ENCODE peak calls at places on chromosomes 2 and 18, in four cellular contexts. U is H1, R is GM23338, N is SK-N-SH. L is an unnamed sample.

GRCh38 chr2:162582357-162582798 is 238.4 kb downstream of the GCA start:
- DNase-seq in U (no peak), R (no peak), N (no peak), L (no peak)

GRCh38 chr2:133130548-133131246 is 437.6 kb downstream of the NCKAP5 start:
- DNase-seq in U (no peak), R (no peak), N (no peak), L (peak)

GRCh38 chr18:31400191-31400590 is 23.6 kb downstream of the DSG4 start:
- DNase-seq in U (no peak), R (no peak), N (no peak), L (no peak)

GRCh38 chr2:236319036-236319435 is 54.8 kb upstream of the ASB18 start:
- DNase-seq in U (no peak), R (no peak), N (no peak), L (no peak)

GRCh38 chr2:154455201-154455600 is 243.3 kb upstream of the KCNJ3 start:
- DNase-seq in U (no peak), R (no peak), N (no peak), L (no peak)

GRCh38 chr18:23982154-23983071 is 32.1 kb upstream of the TTC39C start:
- DNase-seq in U (no peak), R (peak), N (peak), L (peak)

GRCh38 chr2:159185401-159186130 is 100.9 kb downstream of the WDSUB1 start:
- DNase-seq in U (no peak), R (peak), N (peak), L (peak)

GRCh38 chr2:41895334-41895664 is 152.5 kb upstream of the PKDCC start:
- DNase-seq in U (no peak), R (no peak), N (no peak), L (no peak)

GRCh38 chr2:127700527-127701192 is 637 bp upstream of the SFT2D3 start:
- DNase-seq in U (peak), R (peak), N (no peak), L (peak)

GRCh38 chr2:73907840-73908452 is 15.1 kb downstream of the ACTG2 start:
- DNase-seq in U (peak), R (peak), N (no peak), L (peak)

GRCh38 chr2:99380376-99381010 is 43.3 kb downstream of the EIF5B start:
- DNase-seq in U (no peak), R (peak), N (no peak), L (no peak)

DNA sequence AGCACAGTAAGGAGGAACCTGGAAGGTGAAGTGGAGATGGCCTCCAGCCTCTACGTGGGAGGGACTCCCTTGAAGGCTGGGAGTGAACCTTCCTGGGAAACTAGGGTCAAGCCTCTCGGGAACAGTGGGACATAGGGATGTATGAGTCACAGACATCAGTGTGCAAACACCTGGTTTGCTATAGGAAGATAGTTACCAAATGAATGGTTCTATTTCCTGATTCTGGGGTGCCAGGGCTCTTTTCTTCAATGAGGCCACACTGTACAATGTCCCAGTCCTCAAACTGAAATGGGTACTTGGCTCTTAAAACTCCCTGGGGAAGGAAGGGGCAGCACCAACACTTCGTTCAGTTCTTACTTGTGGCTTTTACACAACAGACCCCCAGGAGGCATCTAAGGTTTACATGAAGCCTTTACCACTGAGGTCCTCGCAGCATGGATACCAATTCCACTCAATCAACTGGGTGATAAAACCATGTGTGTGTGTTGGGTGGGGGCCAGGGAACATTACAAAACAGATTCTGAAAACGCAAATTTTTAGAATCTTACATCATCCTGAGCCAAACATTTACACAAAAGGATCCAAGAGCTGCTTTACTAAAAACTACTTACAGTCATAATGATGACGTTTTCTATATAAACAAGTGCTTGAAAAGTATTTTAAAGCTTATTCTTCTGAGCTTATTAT is 10.4 kb downstream of the ERFE start:
- DNase-seq in U (no peak), R (no peak), N (peak), L (peak)
- TF ChIP-seq CTCF in U (no peak), R (no peak), N (no peak), L (no peak)

DNA sequence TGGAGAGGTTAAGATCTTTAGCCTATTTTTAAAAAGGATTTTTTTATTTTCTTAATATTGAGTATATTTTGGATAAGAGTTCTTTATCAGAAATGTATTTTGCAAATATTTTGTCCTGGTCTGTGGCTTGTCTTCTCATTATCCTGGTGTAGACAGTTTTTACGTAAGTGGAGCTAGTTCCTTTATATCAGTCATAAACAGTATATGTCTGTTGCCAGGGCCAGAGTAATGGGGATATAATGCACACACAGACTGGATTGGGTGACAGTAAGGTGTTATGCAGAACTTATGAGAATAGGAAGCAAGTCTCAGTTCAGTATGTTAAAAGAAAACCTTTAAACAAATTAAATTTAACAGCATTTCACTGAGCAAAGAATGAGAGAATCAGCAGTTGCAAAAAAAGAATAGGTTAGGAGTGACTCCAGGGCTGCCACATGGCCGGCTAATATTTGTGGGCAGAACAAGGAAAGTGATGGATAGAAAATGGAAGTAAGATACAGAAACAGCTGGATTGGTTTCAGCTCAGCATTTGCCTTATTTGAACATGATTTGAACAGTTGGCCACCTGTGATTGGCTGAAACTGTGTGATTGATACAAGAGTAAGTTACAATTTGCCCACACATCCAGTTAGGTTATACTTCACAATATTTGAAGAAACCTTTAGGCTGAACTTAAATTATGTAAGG is 61.1 kb upstream of the ZNG1B start:
- DNase-seq in U (no peak), R (no peak), N (no peak), L (no peak)
- H2AFZ ChIP-seq in U (no peak), R (no peak), N (no peak), L (no peak)

GRCh38 chr2:122135353-122135947 is 380.0 kb downstream of the TSN start:
- DNase-seq in U (no peak), R (no peak), N (no peak), L (no peak)

GRCh38 chr2:122132292-122132691 is 376.8 kb downstream of the TSN start:
- DNase-seq in U (no peak), R (no peak), N (no peak), L (no peak)

GRCh38 chr2:122139739-122140138 is 384.3 kb downstream of the TSN start:
- DNase-seq in U (no peak), R (no peak), N (no peak), L (no peak)

GRCh38 chr2:122138561-122138960 is 383.1 kb downstream of the TSN start:
- DNase-seq in U (no peak), R (peak), N (no peak), L (no peak)

DNA sequence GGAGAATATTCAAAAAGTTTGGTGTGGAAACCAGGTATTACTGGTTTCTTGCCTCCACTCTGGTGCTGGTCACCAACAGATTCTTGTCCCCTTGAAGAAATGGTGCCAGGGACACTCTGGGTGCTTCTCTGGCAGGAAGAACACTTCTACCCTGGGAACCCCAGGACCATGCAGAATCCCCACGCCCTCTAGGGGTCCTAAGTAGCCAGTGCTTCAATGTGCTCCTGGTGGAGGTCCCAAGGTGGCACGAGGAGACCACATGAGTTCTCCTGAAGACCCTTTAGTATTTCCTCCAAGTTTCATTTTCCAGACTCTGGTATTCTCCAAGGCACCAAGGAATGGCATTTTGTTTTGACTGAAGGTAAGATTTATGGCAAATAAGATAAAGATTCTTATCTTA is 380.6 kb downstream of the TSN start:
- DNase-seq in U (no peak), R (peak), N (peak), L (no peak)
- TF ChIP-seq CTCF in U (peak), R (peak), N (peak), L (peak)

GRCh38 chr2:234146087-234146826 is 95.8 kb downstream of the SPP2 start:
- DNase-seq in U (no peak), R (no peak), N (no peak), L (peak)
- H2AFZ ChIP-seq in U (no peak), R (no peak), N (no peak), L (peak)

GRCh38 chr2:46200100-46200690 is 97.0 kb upstream of the EPAS1 start:
- DNase-seq in U (no peak), R (no peak), N (no peak), L (no peak)
- TF ChIP-seq CTCF in U (no peak), R (no peak), N (no peak), L (no peak)

GRCh38 chr2:3553946-3554345 is 4.2 kb downstream of the RNASEH1 start:
- DNase-seq in U (no peak), R (no peak), N (no peak), L (no peak)
- H2AFZ ChIP-seq in U (no peak), R (no peak), N (no peak), L (no peak)

L was measured in osteoblast.